ENCODE peak calls at places on chromosomes 6 and 20, in six cellular contexts. O is HFFc6, C is osteoblast, Q is omental fat pad, E is spleen, B is endothelial cell. R is an unnamed sample.

GRCh38 chr6:79009819-79010218 is 68.2 kb downstream of the PHIP start:
- DNase-seq in O (no peak), E (no peak), Q (no peak), B (no peak), C (no peak), R (no peak)

GRCh38 chr6:143632894-143633293 is 44.9 kb upstream of the PHACTR2 start:
- DNase-seq in Q (no peak), B (no peak), E (no peak), C (no peak), O (no peak), R (no peak)

GRCh38 chr6:149560736-149561135 is 5.4 kb upstream of the GINM1 start:
- DNase-seq in O (no peak), E (no peak), B (peak), Q (no peak), C (no peak), R (no peak)

GRCh38 chr6:43850314-43851203 is 80.5 kb downstream of the VEGFA start:
- DNase-seq in E (no peak), Q (no peak), C (no peak), O (no peak), B (no peak), R (no peak)

GRCh38 chr20:4932061-4932460 is 69.2 kb downstream of the SLC23A2 start:
- DNase-seq in Q (no peak), B (no peak), O (no peak), C (no peak), E (no peak), R (no peak)

GRCh38 chr6:52749546-52750152 is 13.6 kb downstream of the GSTA2 start:
- DNase-seq in B (no peak), Q (no peak), O (no peak), C (no peak), E (no peak), R (no peak)

GRCh38 chr6:157244175-157244574 is 79.1 kb downstream of the TMEM242 start:
- DNase-seq in B (no peak), E (peak), Q (no peak), O (peak), C (peak), R (no peak)

GRCh38 chr6:86730216-86730615 is 207.1 kb upstream of the HTR1E start:
- DNase-seq in B (no peak), E (no peak), Q (no peak), O (no peak), C (no peak), R (no peak)

GRCh38 chr20:10111144-10111771 is 76.5 kb downstream of the ANKEF1 start:
- DNase-seq in E (no peak), Q (no peak), B (no peak), O (no peak), C (no peak), R (no peak)

GRCh38 chr20:22716824-22717351 is 132.5 kb upstream of the FOXA2 start:
- DNase-seq in Q (no peak), E (no peak), O (no peak), B (no peak), C (no peak), R (no peak)

GRCh38 chr6:170173416-170173990 is 117.4 kb downstream of the DLL1 start:
- DNase-seq in Q (no peak), E (peak), O (no peak), B (no peak), C (peak), R (no peak)

GRCh38 chr6:47428288-47428687 is 49.3 kb upstream of the CD2AP start:
- DNase-seq in E (no peak), C (no peak), B (no peak), O (no peak), Q (no peak), R (no peak)

GRCh38 chr6:43297644-43298564 is at the start of gene SLC22A7:
- DNase-seq in C (no peak), Q (no peak), O (no peak), B (no peak), E (no peak), R (no peak)

GRCh38 chr6:1224514-1224913 is 87.4 kb upstream of the FOXQ1 start:
- DNase-seq in B (no peak), Q (no peak), C (no peak), E (no peak), O (no peak), R (no peak)

GRCh38 chr20:17835941-17836861 is 132.4 kb downstream of the SNX5 start:
- DNase-seq in O (peak), B (no peak), C (no peak), Q (no peak), E (no peak), R (no peak)

GRCh38 chr20:57526067-57526884 is 1.3 kb upstream of the CTCFL start:
- DNase-seq in O (no peak), B (peak), E (no peak), C (no peak), Q (no peak), R (peak)

GRCh38 chr6:165729307-165729936 is 66.4 kb upstream of the PDE10A start:
- DNase-seq in B (peak), C (peak), O (no peak), Q (no peak), E (no peak), R (peak)

GRCh38 chr6:83096791-83097190 is 29.3 kb downstream of the DOP1A start:
- DNase-seq in B (no peak), O (peak), C (no peak), Q (no peak), E (no peak), R (no peak)

GRCh38 chr6:9620263-9620662 is 794.6 kb downstream of the TFAP2A start:
- DNase-seq in E (no peak), C (no peak), O (peak), B (no peak), Q (no peak), R (no peak)

GRCh38 chr6:167462913-167463312 is 138.0 kb downstream of the TTLL2 start:
- DNase-seq in C (no peak), E (no peak), O (no peak), Q (no peak), B (no peak), R (no peak)

GRCh38 chr20:23568320-23569011 is at the start of gene CST9L:
- DNase-seq in C (no peak), B (no peak), E (peak), O (no peak), Q (no peak), R (no peak)

DNA sequence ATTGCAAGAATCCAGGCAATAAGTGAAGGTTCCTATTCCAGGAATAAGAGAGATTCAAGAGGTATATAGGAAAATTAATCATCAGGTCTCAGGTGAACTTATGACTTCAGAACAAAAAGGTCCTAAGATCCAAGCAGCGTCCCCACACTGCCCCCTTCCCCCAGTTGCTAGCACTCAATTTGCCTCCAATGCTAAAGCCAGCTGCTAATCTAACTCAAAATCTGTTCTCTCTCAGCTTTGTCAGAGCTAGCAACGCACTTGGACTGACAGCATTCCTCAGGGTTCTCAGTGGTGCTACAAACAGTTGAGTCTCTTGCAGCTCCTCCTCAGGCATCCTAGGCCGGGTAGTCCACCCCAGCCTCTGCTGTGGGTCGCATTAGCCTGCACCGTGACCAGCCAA is 148.3 kb downstream of the RFX6 start:
- DNase-seq in O (no peak), E (no peak), C (no peak), B (no peak), Q (no peak), R (no peak)
- TF ChIP-seq CTCF in O (no peak), E (no peak), C (no peak), B (no peak), Q (no peak), R (no peak)

GRCh38 chr6:136035378-136036070 is 184.0 kb downstream of the PDE7B start:
- DNase-seq in O (peak), Q (no peak), B (no peak), C (no peak), E (no peak), R (no peak)

GRCh38 chr6:136030131-136030530 is 178.6 kb downstream of the PDE7B start:
- DNase-seq in B (no peak), C (no peak), Q (no peak), E (no peak), O (no peak), R (no peak)

GRCh38 chr6:136034422-136034821 is 182.9 kb downstream of the PDE7B start:
- DNase-seq in O (no peak), E (no peak), Q (no peak), B (no peak), C (no peak), R (no peak)

GRCh38 chr6:136036071-136036380 is 184.5 kb downstream of the PDE7B start:
- DNase-seq in E (no peak), C (no peak), O (no peak), B (no peak), Q (no peak), R (no peak)

GRCh38 chr6:136031982-136032381 is 180.5 kb downstream of the PDE7B start:
- DNase-seq in O (peak), C (peak), E (no peak), Q (no peak), B (peak), R (peak)
- TF ChIP-seq CTCF in O (peak), C (peak), E (no peak), Q (no peak), B (peak), R (peak)

GRCh38 chr6:5175195-5175594 is 85.6 kb downstream of the LYRM4 start:
- DNase-seq in E (no peak), C (no peak), Q (no peak), B (peak), O (no peak), R (peak)
- TF ChIP-seq CTCF in E (no peak), C (peak), Q (no peak), B (peak), O (peak), R (peak)

DNA sequence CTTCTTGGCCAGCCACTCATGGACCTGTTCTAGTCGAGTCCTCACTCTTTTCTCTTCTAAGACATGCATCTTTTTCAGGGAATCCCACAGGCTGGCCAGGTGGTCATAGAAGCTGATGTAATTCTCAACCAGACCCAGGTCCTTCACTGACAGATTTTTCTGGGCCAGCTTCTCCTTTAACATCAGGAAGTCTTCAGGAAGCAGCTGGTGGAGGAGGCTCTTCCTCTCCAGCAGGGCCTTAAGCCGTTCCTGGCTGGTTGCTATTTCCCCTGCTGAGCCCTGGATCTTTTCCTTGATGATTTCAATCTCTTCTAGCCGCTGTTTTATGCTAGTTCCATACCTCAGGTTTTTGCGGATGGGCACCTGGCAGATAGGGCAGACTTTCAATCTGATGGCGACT is 28.6 kb downstream of the DDX27 start:
- DNase-seq in E (no peak), C (no peak), O (no peak), Q (no peak), B (peak), R (no peak)
- TF ChIP-seq CTCF in E (no peak), C (no peak), O (no peak), Q (no peak), B (no peak), R (no peak)

GRCh38 chr20:63782051-63782471 is 42.5 kb downstream of the SLC2A4RG start:
- DNase-seq in C (peak), Q (no peak), O (no peak), E (no peak), B (no peak), R (no peak)
- TF ChIP-seq CTCF in C (no peak), Q (no peak), O (peak), E (peak), B (no peak), R (peak)

GRCh38 chr6:130694617-130695016 is 132.6 kb upstream of the SMLR1 start:
- DNase-seq in Q (no peak), O (peak), C (no peak), E (no peak), B (no peak), R (no peak)
- TF ChIP-seq CTCF in Q (no peak), O (no peak), C (no peak), E (no peak), B (no peak), R (no peak)

GRCh38 chr6:16927205-16927604 is 165.9 kb upstream of the ATXN1 start:
- DNase-seq in Q (no peak), C (no peak), B (no peak), E (no peak), O (no peak), R (no peak)
- TF ChIP-seq CTCF in Q (no peak), C (no peak), B (no peak), E (no peak), O (no peak), R (no peak)

GRCh38 chr6:42099340-42100028 is 42.9 kb downstream of the C6orf132 start:
- DNase-seq in E (no peak), B (no peak), Q (peak), O (peak), C (peak), R (peak)

GRCh38 chr6:42091718-42092023 is 41.3 kb downstream of the TAF8 start:
- DNase-seq in E (no peak), C (no peak), Q (no peak), B (no peak), O (no peak), R (no peak)

GRCh38 chr6:42095066-42095465 is 44.7 kb downstream of the TAF8 start:
- DNase-seq in E (no peak), Q (no peak), B (no peak), O (no peak), C (no peak), R (no peak)

GRCh38 chr6:42093582-42094329 is 43.4 kb downstream of the TAF8 start:
- DNase-seq in E (no peak), O (no peak), B (no peak), Q (no peak), C (no peak), R (peak)

DNA sequence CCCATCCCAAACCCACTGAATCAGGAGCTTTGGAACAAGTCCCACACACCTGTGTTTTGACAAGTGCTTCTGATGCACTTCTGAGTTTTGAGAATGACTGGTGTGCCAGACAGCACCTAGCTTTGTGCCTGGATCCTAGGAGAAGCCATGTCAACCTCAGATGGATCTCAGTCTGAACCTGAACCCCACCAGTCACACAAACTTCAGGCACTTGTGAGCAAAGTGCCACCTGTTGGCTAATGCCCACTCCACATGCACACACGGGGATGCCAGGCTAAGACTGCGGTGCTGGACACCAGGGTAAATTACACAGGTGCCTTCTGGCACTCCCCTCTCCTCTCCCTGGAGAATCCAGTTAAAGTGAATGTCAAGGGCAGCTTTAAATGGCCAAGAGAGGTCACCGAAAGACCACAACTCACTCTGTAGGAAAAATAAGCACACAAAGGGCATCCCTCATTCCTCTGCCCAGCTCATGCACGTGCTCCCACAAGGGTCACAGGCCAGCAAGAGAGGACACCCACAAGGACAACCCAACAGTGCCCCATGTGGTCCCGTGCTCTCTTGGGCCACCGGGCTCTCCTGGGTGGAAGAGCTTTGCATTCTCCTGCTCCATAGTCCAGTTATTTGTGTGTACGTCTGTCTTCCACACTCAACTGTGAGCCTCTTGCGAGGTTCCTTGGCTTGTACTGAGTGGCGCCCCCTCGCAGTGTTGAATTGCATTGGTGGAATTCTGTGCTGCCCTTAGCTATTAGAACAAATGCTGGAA is 45.6 kb downstream of the TAF8 start:
- DNase-seq in O (no peak), Q (no peak), B (peak), E (no peak), C (no peak), R (no peak)
- TF ChIP-seq CTCF in O (peak), Q (no peak), B (no peak), E (no peak), C (no peak), R (peak)

GRCh38 chr6:14283600-14284235 is 166.1 kb downstream of the CD83 start:
- DNase-seq in E (no peak), Q (no peak), B (no peak), O (no peak), C (no peak), R (no peak)
- TF ChIP-seq CTCF in E (no peak), Q (no peak), B (no peak), O (no peak), C (peak), R (peak)

DNA sequence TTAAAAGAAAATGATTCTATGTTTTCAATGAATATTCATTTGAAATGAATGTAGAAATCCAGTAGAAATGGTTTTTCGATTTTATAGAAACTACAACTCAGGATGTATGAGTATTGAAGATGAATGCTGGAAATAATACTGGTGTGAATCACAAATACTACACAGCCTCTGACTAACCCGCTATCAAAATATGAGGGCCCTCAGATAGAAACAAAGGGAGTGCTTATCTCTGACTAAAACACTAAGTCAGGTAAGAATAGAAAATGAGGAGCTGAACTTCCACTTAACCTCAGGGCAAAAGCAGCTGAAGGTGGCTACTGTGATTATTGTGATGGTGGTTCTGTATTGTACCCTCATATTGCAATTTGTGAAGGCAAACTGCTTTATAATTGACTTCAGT is 220.9 kb upstream of the RNF217 start:
- DNase-seq in O (no peak), C (no peak), B (no peak), Q (no peak), E (no peak), R (no peak)
- TF ChIP-seq CTCF in O (no peak), C (no peak), B (no peak), Q (no peak), E (no peak), R (no peak)